ENCODE peak calls at places on chromosome 12, in six cellular contexts. Q, M, N, F, K and C are unnamed samples.

GRCh38 chr12:11630046-11630706 is 19.3 kb upstream of the ETV6 start:
- DNase-seq in K (no peak), F (no peak), Q (no peak), N (no peak), M (no peak), C (no peak)

GRCh38 chr12:5716221-5716620 is 228.8 kb downstream of the ANO2 start:
- DNase-seq in M (peak; percentile 8), N (peak; percentile 31), K (peak; percentile 38), F (no peak), Q (no peak), C (no peak)

GRCh38 chr12:50992814-50993213 is 33.4 kb downstream of the SLC11A2 start:
- DNase-seq in K (no peak), M (no peak), N (no peak), Q (no peak), F (no peak), C (no peak)

GRCh38 chr12:13234045-13234641 is 37.6 kb downstream of the EMP1 start:
- DNase-seq in F (no peak), N (peak; percentile 70), K (peak; percentile 70), M (no peak), Q (peak; percentile 91), C (no peak)

GRCh38 chr12:111024205-111024794 is 103.9 kb upstream of the MYL2 start:
- DNase-seq in F (peak; percentile 58), N (peak; percentile 81), M (no peak), Q (peak; percentile 94), K (peak; percentile 42), C (no peak)

GRCh38 chr12:28936221-28936620 is 212.9 kb upstream of the FAR2 start:
- DNase-seq in F (no peak), Q (no peak), K (no peak), N (no peak), M (no peak), C (no peak)

GRCh38 chr12:47193066-47193465 is 113.3 kb upstream of the AMIGO2 start:
- DNase-seq in K (no peak), M (no peak), N (no peak), F (no peak), Q (no peak), C (no peak)

GRCh38 chr12:1947081-1947480 is 28.6 kb upstream of the CACNA2D4 start:
- DNase-seq in F (no peak), N (no peak), K (no peak), Q (no peak), M (no peak), C (no peak)

GRCh38 chr12:72865921-72866320 is 593.8 kb downstream of the TRHDE start:
- DNase-seq in N (no peak), K (no peak), Q (no peak), M (no peak), F (no peak), C (no peak)

GRCh38 chr12:80195143-80195726 is 95.9 kb downstream of the OTOGL start:
- DNase-seq in N (peak; percentile 76), F (no peak), Q (peak; percentile 77), K (no peak), M (no peak), C (no peak)

GRCh38 chr12:100908501-100908900 is 113.9 kb downstream of the ANO4 start:
- DNase-seq in K (no peak), N (no peak), Q (no peak), F (no peak), M (no peak), C (no peak)

GRCh38 chr12:87661770-87662402 is 367.3 kb downstream of the C12orf50 start:
- DNase-seq in Q (no peak), F (no peak), K (no peak), M (no peak), N (no peak), C (no peak)

GRCh38 chr12:81212996-81213696 is 135.3 kb downstream of the ACSS3 start:
- DNase-seq in K (no peak), Q (no peak), M (no peak), N (no peak), F (no peak), C (no peak)

GRCh38 chr12:115049617-115050016 is 365.6 kb upstream of the TBX3 start:
- DNase-seq in N (no peak), K (no peak), Q (peak; percentile 59), M (no peak), F (no peak), C (no peak)

GRCh38 chr12:111842556-111843396 is 748 bp downstream of the MAPKAPK5 start:
- DNase-seq in M (no peak), F (peak; percentile 84), Q (peak; percentile 67), N (peak; percentile 55), K (peak; percentile 77), C (no peak)

GRCh38 chr12:105221588-105222325 is 14.2 kb downstream of the APPL2 start:
- DNase-seq in Q (no peak), N (no peak), K (no peak), F (no peak), M (no peak), C (no peak)

GRCh38 chr12:4440187-4440941 is 5.3 kb downstream of the FGF6 start:
- DNase-seq in Q (peak; percentile 88), F (no peak), N (no peak), K (peak; percentile 4), M (no peak), C (no peak)

GRCh38 chr12:70744133-70744532 is 106.9 kb upstream of the PTPRB start:
- DNase-seq in N (no peak), F (no peak), Q (no peak), M (no peak), K (no peak), C (no peak)

GRCh38 chr12:5000658-5001390 is 42.9 kb upstream of the KCNA5 start:
- DNase-seq in F (no peak), Q (peak; percentile 72), N (no peak), K (no peak), M (no peak), C (no peak)

GRCh38 chr12:91249059-91250055 is 66.7 kb upstream of the DCN start:
- DNase-seq in Q (no peak), N (no peak), F (no peak), M (no peak), K (no peak), C (no peak)

GRCh38 chr12:94689002-94689645 is 38.8 kb upstream of the TMCC3 start:
- DNase-seq in F (no peak), K (no peak), M (no peak), Q (no peak), N (peak; percentile 13), C (no peak)

GRCh38 chr12:105982022-105982421 is 156.7 kb downstream of the NUAK1 start:
- DNase-seq in Q (no peak), N (no peak), M (no peak), F (no peak), K (no peak), C (no peak)

GRCh38 chr12:29733060-29733459 is 50.7 kb downstream of the TMTC1 start:
- DNase-seq in F (no peak), Q (no peak), N (no peak), M (no peak), K (no peak), C (no peak)

GRCh38 chr12:4579305-4580097 is 17.5 kb downstream of the DYRK4 start:
- DNase-seq in F (no peak), K (peak; percentile 33), Q (peak; percentile 70), M (no peak), N (no peak), C (no peak)

GRCh38 chr12:115149685-115150378 is 465.9 kb upstream of the TBX3 start:
- DNase-seq in N (no peak), F (no peak), Q (no peak), M (no peak), K (no peak), C (no peak)

GRCh38 chr12:73465106-73465505 is 1072.5 kb upstream of the ATXN7L3B start:
- DNase-seq in M (no peak), N (no peak), Q (peak; percentile 83), F (no peak), K (no peak), C (no peak)

GRCh38 chr12:92593734-92594402 is 108.9 kb upstream of the PLEKHG7 start:
- DNase-seq in N (peak; percentile 8), K (peak; percentile 19), Q (no peak), F (no peak), M (peak; percentile 8), C (peak; percentile 28)

GRCh38 chr12:106258226-106258625 is 10.4 kb upstream of the CKAP4 start:
- DNase-seq in F (no peak), Q (peak; percentile 20), K (no peak), M (no peak), N (no peak), C (no peak)

GRCh38 chr12:5964913-5965900 is 20.1 kb upstream of the ANO2 start:
- DNase-seq in N (no peak), K (peak; percentile 1), Q (peak; percentile 87), F (no peak), M (no peak), C (no peak)

DNA sequence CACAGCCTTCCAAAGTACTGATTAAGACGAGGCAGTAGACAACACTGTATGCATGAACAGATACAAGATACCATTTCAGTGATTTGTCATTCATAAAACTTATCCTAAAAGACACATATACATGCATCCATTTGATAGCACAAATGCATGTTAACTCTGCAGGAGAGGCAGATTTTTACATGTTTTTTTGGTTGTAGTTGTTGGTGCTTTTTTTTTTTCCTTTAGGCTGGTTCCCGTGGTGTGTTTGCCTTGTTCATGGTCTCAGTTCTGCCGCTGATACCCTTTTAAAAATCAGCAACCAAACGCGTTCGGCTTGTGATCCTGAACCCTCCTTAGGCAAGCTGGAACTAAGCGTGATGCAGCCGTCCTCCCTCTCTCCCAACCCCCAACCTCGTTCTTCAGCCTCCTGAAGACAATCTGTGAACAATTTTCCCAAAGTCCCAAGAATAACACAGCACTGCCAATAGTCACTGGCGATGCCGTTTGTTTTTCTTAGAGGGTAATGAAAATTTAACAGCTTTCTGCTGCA is 1.2 kb downstream of the PRICKLE1 start:
- DNase-seq in F (no peak), Q (no peak), K (no peak), M (no peak), N (peak; percentile 37), C (no peak)
- H3K4me3 ChIP-seq in F (peak overlapping the region; percentile 65), Q (peak overlapping the region; percentile 93), K (peak overlapping the region; percentile 62), M (peak overlapping the region; percentile 92), N (peak overlapping the region; percentile 81), C (peak overlapping the region; percentile 57)

DNA sequence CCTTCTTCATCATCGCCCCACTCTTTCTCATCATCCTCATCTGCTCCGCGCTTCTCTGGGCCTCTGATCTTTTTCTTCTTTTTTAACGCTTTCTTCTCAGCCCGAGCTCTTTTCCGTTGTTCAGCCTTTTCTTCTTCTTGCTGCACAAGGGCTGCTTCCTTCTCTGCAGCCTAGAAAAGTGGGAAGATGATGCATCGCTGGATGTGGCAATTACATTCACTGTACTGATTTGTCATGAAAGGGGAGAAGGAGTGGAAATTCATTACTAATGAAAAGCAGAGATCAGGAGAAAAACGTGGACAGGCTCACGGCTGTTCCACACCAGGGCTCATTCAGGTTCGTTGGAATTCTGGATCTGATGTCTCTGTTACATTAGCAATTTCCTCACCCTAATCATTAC is 15.1 kb downstream of the FICD start:
- DNase-seq in M (no peak), N (no peak), F (no peak), Q (no peak), K (no peak), C (no peak)
- TF ChIP-seq CTCF in M (no peak), N (no peak), F (no peak), Q (no peak), K (no peak), C (no peak)

GRCh38 chr12:123643911-123644310 is 10.3 kb downstream of the GTF2H3 start:
- DNase-seq in K (no peak), N (no peak), F (no peak), M (no peak), Q (no peak), C (no peak)

GRCh38 chr12:123645851-123646250 is 12.2 kb downstream of the GTF2H3 start:
- DNase-seq in N (no peak), K (no peak), Q (no peak), M (no peak), F (no peak), C (no peak)
- H3K4me3 ChIP-seq in N (no peak overlapping the region), K (no peak overlapping the region), Q (no peak overlapping the region), M (no peak overlapping the region), F (no peak overlapping the region), C (no peak overlapping the region)

GRCh38 chr12:49110191-49111155 is at the start of gene LMBR1L:
- DNase-seq in N (peak; percentile 98), F (peak; percentile 94), M (peak; percentile 99), Q (peak; percentile 99), K (peak; percentile 97), C (peak; percentile 97)
- TF ChIP-seq CTCF in N (peak; percentile 30), F (peak; percentile 25), M (peak; percentile 71), Q (peak; percentile 69), K (peak; percentile 43), C (peak; percentile 60)